ENCODE peak calls at places on chromosome 20, in four cellular contexts. V, N, A and E are unnamed samples.

GRCh38 chr20:47704746-47705496 is 80.4 kb downstream of the SULF2 start:
- DNase-seq in V (no peak), N (no peak), A (no peak), E (no peak)

GRCh38 chr20:57785061-57785460 is 75.2 kb upstream of the PMEPA1 start:
- DNase-seq in V (no peak), N (no peak), A (no peak), E (no peak)

GRCh38 chr20:38579921-38580320 is 1.1 kb upstream of the ADIG start:
- DNase-seq in V (no peak), N (no peak), A (no peak), E (no peak)

GRCh38 chr20:15317546-15318242 is 980.3 kb upstream of the FLRT3 start:
- DNase-seq in V (no peak), N (no peak), A (no peak), E (no peak)

GRCh38 chr20:55216525-55217242 is 741.3 kb downstream of the DOK5 start:
- DNase-seq in V (no peak), N (no peak), A (no peak), E (no peak)

GRCh38 chr20:17868700-17869231 is 99.8 kb downstream of the SNX5 start:
- DNase-seq in V (no peak), N (no peak), A (no peak), E (no peak)

GRCh38 chr20:12617076-12617475 is 391.7 kb upstream of the SPTLC3 start:
- DNase-seq in V (no peak), N (no peak), A (no peak), E (no peak)

GRCh38 chr20:18666803-18667460 is 79.1 kb downstream of the DTD1 start:
- DNase-seq in V (no peak), N (no peak), A (no peak), E (no peak)

GRCh38 chr20:57414867-57415592 is 23.8 kb downstream of the RBM38 start:
- DNase-seq in V (no peak), N (peak), A (no peak), E (no peak)

GRCh38 chr20:4688342-4688741 is 33.4 kb upstream of the PRND start:
- DNase-seq in V (no peak), N (no peak), A (no peak), E (no peak)

GRCh38 chr20:1242530-1242929 is 16.7 kb downstream of the RAD21L1 start:
- DNase-seq in V (no peak), N (no peak), A (no peak), E (no peak)

GRCh38 chr20:13930246-13930645 is 60.2 kb downstream of the SEL1L2 start:
- DNase-seq in V (no peak), N (no peak), A (no peak), E (no peak)

GRCh38 chr20:47503685-47504084 is 2.0 kb downstream of the NCOA3 start:
- DNase-seq in V (no peak), N (no peak), A (no peak), E (no peak)

GRCh38 chr20:14568701-14569100 is 231.3 kb upstream of the FLRT3 start:
- DNase-seq in V (no peak), N (no peak), A (no peak), E (no peak)

GRCh38 chr20:21436186-21436585 is 38.9 kb upstream of the NKX2-4 start:
- DNase-seq in V (peak), N (no peak), A (peak), E (no peak)

GRCh38 chr20:59751075-59751711 is 146.9 kb downstream of the PHACTR3 start:
- DNase-seq in V (peak), N (peak), A (peak), E (peak)

GRCh38 chr20:59748555-59749292 is 144.4 kb downstream of the PHACTR3 start:
- DNase-seq in V (no peak), N (no peak), A (no peak), E (no peak)

GRCh38 chr20:59750209-59750840 is 146.0 kb downstream of the PHACTR3 start:
- DNase-seq in V (no peak), N (no peak), A (no peak), E (no peak)

GRCh38 chr20:59747671-59748515 is 143.6 kb downstream of the PHACTR3 start:
- DNase-seq in V (no peak), N (peak), A (no peak), E (no peak)

GRCh38 chr20:59749293-59749680 is 144.9 kb downstream of the PHACTR3 start:
- DNase-seq in V (no peak), N (no peak), A (no peak), E (no peak)
- TF ChIP-seq JUND in V (no peak), N (no peak), A (no peak), E (no peak)

GRCh38 chr20:50153153-50153499 is 397 bp downstream of the PEDS1 start:
- DNase-seq in V (no peak), N (no peak), A (no peak), E (no peak)
- TF ChIP-seq JUND in V (no peak), N (no peak), A (no peak), E (no peak)

GRCh38 chr20:59253779-59254319 is 46.6 kb upstream of the EDN3 start:
- DNase-seq in V (no peak), N (no peak), A (no peak), E (no peak)
- TF ChIP-seq JUND in V (no peak), N (no peak), A (no peak), E (no peak)

GRCh38 chr20:34907616-34908469 is 31.4 kb downstream of the ACSS2 start:
- DNase-seq in V (peak), N (no peak), A (peak), E (peak)
- TF ChIP-seq JUND in V (no peak), N (peak), A (peak), E (no peak)

DNA sequence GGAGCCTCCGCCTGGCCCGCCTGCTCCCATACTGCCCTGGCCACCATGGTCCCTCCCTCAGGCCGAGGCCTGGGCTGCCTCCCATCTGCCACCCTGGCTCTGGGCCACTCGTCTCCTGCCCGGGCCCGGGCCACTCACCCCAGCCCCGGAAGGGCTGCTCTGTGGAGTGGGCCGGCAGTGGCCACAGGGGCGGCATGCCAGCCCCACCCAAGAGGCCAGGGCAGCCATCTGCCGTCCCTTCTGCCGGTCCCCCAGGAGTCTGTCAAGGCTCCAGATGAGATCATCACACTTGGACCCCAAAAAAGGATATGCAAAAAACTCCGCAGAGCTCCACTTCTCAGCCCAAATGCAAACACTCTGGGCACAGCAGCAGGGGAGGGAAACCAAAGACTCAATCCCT is 23.8 kb upstream of the TLDC2 start:
- DNase-seq in V (no peak), N (no peak), A (no peak), E (no peak)
- TF ChIP-seq JUND in V (no peak), N (no peak), A (no peak), E (no peak)

DNA sequence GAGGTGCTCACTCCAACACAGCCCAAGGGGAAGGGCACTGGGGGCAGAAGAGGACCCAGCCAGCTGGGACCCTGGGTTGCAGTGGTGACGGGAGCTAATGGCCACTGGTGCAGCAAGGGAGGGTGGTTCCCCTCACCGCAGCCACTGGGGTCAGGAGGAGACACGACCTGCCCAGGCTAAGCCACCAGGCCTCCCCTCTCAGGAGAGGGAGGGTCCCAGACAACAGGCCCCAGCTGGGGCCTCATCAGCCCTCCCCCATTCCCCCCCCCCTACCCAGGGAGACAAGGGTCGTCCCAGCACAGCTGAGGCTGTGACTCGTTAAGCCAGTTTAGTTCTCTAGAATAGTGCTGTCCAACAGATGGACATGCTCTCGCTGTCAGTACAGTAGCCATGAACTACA is 17.3 kb upstream of the MATN4 start:
- DNase-seq in V (no peak), N (no peak), A (no peak), E (no peak)
- TF ChIP-seq JUND in V (no peak), N (no peak), A (no peak), E (no peak)

GRCh38 chr20:32035398-32035852 is 16.6 kb upstream of the HCK start:
- DNase-seq in V (no peak), N (no peak), A (no peak), E (no peak)

GRCh38 chr20:32040142-32040953 is 11.7 kb upstream of the HCK start:
- DNase-seq in V (no peak), N (no peak), A (no peak), E (peak)

GRCh38 chr20:32036716-32037355 is 15.2 kb upstream of the HCK start:
- DNase-seq in V (no peak), N (no peak), A (no peak), E (no peak)

GRCh38 chr20:32036252-32036651 is 15.8 kb upstream of the HCK start:
- DNase-seq in V (no peak), N (no peak), A (no peak), E (no peak)

DNA sequence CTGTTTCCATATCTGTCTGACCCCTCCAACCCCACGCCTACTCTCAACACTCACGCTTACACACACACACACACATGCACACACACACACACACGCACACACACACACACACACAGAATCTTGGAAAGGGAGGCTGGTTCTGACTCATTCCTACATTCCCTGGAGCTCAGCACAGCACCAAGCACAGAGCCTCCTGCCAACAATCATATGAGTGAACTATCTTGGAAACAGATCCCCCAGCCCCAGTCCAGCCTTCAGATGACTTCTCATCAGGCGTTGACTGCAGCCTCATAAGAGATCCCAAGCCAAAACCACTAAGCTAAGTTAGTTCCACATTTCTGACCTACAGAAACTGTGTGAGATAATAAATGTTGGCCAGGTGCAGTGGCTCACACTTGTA is 14.1 kb upstream of the HCK start:
- DNase-seq in V (no peak), N (no peak), A (no peak), E (no peak)
- TF ChIP-seq JUND in V (no peak), N (peak), A (peak), E (no peak)